ENCODE peak calls at places on chromosomes 13 and 19, in seven cellular contexts. J is fibroblast of pulmonary artery, M is transverse colon, C is IMR-90, W is hepatocyte, V is AG04450, Y is cardiac muscle cell. D is an unnamed sample.

GRCh38 chr13:86445584-86446140 is 646.4 kb upstream of the SLITRK6 start:
- DNase-seq in M (no peak), V (no peak), J (peak), C (no peak), Y (no peak), W (no peak), D (no peak)

GRCh38 chr19:11390933-11391680 is 7.0 kb upstream of the EPOR start:
- DNase-seq in W (no peak), J (no peak), Y (no peak), M (no peak), C (no peak), V (no peak), D (no peak)

GRCh38 chr13:113591750-113592149 is 7.2 kb downstream of the TFDP1 start:
- DNase-seq in W (no peak), C (no peak), Y (no peak), V (no peak), M (peak), J (no peak), D (no peak)

GRCh38 chr13:91347996-91348905 is 764 bp downstream of the MIR17HG start:
- DNase-seq in V (no peak), M (peak), W (peak), J (peak), C (no peak), Y (peak), D (peak)

GRCh38 chr13:75055296-75055695 is 426.7 kb downstream of the TBC1D4 start:
- DNase-seq in W (no peak), M (no peak), V (no peak), J (no peak), C (no peak), Y (no peak), D (no peak)

GRCh38 chr19:6564393-6564792 is 26.6 kb downstream of the CD70 start:
- DNase-seq in M (no peak), W (no peak), V (no peak), J (peak), Y (peak), C (no peak), D (no peak)

GRCh38 chr13:103406967-103407366 is 340.8 kb upstream of the SLC10A2 start:
- DNase-seq in Y (no peak), V (no peak), J (no peak), M (no peak), W (no peak), C (no peak), D (no peak)

GRCh38 chr19:35824150-35824549 is 11.5 kb upstream of the PRODH2 start:
- DNase-seq in V (no peak), C (no peak), W (no peak), Y (no peak), J (no peak), M (no peak), D (no peak)

GRCh38 chr13:79060216-79060615 is 345.8 kb downstream of the RBM26 start:
- DNase-seq in Y (no peak), M (no peak), W (no peak), C (no peak), J (no peak), V (no peak), D (no peak)

GRCh38 chr13:82654851-82655517 is 1227.3 kb downstream of the SLITRK1 start:
- DNase-seq in C (peak), M (peak), V (peak), J (peak), W (no peak), Y (peak), D (no peak)

GRCh38 chr13:50691682-50692263 is 151.7 kb downstream of the DLEU7 start:
- DNase-seq in V (no peak), J (no peak), M (no peak), Y (no peak), W (no peak), C (no peak), D (peak)

GRCh38 chr13:34833562-34834182 is 108.4 kb upstream of the NBEA start:
- DNase-seq in C (peak), M (no peak), J (peak), W (peak), Y (no peak), V (no peak), D (no peak)

GRCh38 chr13:90416519-90416918 is 931.0 kb upstream of the MIR17HG start:
- DNase-seq in V (no peak), C (peak), M (no peak), J (peak), W (no peak), Y (peak), D (no peak)

GRCh38 chr19:45834970-45835369 is 19.9 kb upstream of the RSPH6A start:
- DNase-seq in V (no peak), C (no peak), Y (no peak), M (no peak), W (no peak), J (no peak), D (no peak)

GRCh38 chr19:42069619-42070293 is at the start of gene GRIK5:
- DNase-seq in C (no peak), Y (no peak), J (no peak), V (no peak), M (no peak), W (peak), D (peak)
- H3K4me3 ChIP-seq in C (no peak), Y (peak), J (no peak), V (no peak), M (peak), W (no peak), D (no peak)

DNA sequence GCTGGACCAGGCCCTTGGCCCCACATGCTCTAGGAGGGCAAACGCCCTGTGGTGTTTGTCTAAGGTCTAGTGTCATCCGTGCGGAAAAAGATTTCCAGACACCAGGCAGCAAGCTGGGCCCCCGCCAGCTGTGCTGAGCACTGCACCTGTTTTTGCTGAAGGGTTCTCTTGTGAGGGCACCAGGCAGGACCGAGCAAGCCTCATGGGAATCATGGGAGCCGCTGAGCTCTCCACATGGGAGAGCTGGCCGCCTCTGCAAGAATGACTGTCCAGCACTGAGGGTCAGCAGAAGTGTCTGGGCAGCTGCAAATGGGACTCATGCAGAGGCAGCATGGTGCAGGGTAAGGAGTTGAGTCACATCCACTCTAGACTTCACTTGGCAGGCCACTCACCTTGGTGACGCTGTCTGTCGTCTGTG is 12.0 kb downstream of the B3GNT8 start:
- DNase-seq in W (no peak), V (no peak), M (no peak), C (no peak), Y (no peak), J (no peak), D (peak)
- TF ChIP-seq CTCF in W (no peak), V (no peak), M (no peak), C (no peak), Y (no peak), J (no peak), D (no peak)

GRCh38 chr19:55278391-55279135 is 1.3 kb downstream of the HSPBP1 start:
- DNase-seq in V (no peak), M (no peak), W (no peak), J (no peak), C (no peak), Y (no peak), D (no peak)
- H3K4me3 ChIP-seq in V (no peak), M (no peak), W (no peak), J (peak), C (no peak), Y (no peak), D (peak)

DNA sequence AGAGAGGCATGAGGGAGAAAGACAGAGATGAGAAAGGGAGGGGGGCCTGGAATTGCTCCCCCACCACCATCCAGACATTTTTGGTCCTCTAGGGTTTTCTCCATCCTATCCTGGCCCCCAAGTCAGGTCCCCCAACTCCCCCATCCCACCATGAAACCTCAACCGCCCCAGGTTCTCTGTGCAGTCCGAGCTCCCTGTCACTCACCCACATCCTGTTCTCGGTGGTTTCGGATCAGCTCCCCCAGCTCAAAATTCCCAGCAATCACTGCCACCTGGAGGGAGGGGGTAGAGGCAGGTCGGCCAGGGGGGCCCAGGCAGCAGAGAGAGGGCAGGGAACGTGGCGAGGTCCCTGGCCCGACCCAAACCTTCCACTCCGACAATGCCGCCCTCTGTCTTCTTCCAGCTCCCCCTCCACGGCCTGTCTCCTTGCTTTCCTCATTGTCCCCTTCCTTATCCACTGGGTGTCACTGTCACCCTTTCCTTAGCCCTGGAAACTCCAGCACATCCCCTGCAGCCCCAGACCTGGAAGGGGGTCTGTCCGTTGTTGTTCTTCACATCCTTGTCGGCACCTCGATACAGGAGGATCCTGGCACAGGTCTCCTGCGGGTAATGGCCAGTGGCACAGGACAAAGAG is 15.6 kb downstream of the SHANK1 start:
- DNase-seq in V (no peak), J (no peak), M (no peak), C (no peak), Y (peak), W (no peak), D (peak)
- TF ChIP-seq CTCF in V (no peak), J (peak), M (no peak), C (peak), Y (no peak), W (peak), D (peak)

DNA sequence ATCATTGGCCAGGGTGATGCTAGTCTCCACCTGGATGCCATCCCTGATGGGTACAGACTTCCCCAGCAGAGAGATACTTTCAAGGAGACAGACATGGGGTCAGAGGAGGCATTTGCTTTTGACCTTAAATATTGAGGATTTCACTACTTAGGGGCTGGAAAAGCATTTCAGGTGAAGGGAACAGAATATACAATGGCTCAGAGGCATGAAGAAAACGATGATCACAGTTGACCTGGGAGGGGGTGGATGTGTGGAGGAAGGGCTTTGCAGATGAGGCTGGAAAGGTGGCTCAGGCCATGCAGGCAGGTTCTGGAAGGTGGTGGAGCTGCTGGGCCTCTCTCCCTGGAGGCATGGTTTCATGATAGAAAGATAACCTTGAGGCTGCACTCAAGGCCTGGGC is 3.9 kb downstream of the MATK start:
- DNase-seq in Y (no peak), C (no peak), M (no peak), W (no peak), J (no peak), V (no peak), D (no peak)
- H3K4me3 ChIP-seq in Y (no peak), C (no peak), M (no peak), W (no peak), J (no peak), V (no peak), D (no peak)

DNA sequence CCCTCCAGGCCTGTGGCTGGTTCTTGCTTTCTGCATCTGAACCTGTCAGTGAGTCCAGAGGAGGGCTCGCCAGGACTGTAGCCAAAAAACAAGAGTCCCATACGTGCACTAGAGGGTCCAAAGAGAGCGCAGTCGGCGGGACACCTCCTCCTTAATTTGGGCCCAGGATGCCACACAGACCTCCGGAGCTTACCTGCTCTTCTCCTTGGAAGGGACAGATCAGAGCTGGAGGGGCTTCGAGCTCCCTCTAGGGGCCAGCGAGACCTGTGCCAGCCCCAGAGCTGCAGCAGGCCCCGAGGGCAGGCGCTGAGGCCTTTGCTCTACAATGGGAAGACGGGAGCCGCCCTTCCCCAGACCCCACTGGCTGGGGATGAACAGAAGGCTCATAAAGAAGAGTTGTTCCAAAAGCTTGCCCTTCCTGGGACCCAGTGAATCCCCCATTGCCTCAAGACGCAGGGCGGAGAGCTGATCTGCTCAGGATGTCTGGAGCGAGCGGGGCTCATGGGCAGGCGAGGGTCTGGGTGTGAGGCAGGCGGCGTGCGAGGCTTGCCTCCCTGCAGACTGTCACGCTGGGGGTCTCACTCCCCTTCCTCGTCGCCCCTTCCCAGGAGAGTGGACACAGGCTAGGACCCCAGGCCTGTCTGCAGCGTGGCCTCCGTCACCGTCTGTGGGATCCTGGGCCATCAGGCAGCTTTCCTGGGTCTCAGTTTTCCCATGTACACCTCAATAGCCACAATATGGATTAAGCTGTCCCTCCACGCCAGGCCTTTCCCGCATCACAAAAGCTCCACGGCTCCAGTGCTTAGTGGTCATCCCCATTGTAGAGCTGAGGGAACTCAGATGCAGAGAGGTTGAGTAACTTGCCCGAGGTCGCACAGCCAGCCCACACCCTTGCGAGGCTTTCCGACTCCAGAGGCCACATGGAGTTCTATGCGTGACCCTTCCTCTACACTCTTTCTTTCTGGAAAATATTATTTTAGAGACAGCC is 46.9 kb upstream of the VSTM2B start:
- DNase-seq in M (no peak), W (peak), V (no peak), J (no peak), C (no peak), Y (no peak), D (peak)
- TF ChIP-seq CTCF in M (no peak), W (peak), V (no peak), J (no peak), C (peak), Y (peak), D (peak)

GRCh38 chr13:38590230-38590629 is 96.6 kb upstream of the FREM2 start:
- DNase-seq in C (no peak), V (no peak), J (no peak), M (no peak), W (no peak), Y (no peak), D (no peak)
- H3K4me3 ChIP-seq in C (no peak), V (no peak), J (no peak), M (no peak), W (no peak), Y (no peak), D (no peak)

GRCh38 chr19:34336781-34337271 is 28.2 kb upstream of the GPI start:
- DNase-seq in W (peak), V (no peak), J (peak), C (peak), Y (peak), M (no peak), D (no peak)
- TF ChIP-seq CTCF in W (peak), V (peak), J (peak), C (peak), Y (peak), M (peak), D (peak)

GRCh38 chr19:17567940-17568339 is 12.5 kb downstream of the COLGALT1 start:
- DNase-seq in C (no peak), J (no peak), M (no peak), W (no peak), V (no peak), Y (no peak), D (no peak)
- H3K4me3 ChIP-seq in C (no peak), J (no peak), M (no peak), W (no peak), V (no peak), Y (no peak), D (no peak)

GRCh38 chr19:2022289-2022688 is 6.8 kb upstream of the BTBD2 start:
- DNase-seq in Y (no peak), V (no peak), C (no peak), J (no peak), M (no peak), W (no peak), D (no peak)

GRCh38 chr19:2032296-2032941 is 16.9 kb upstream of the BTBD2 start:
- DNase-seq in Y (peak), J (peak), W (peak), C (peak), V (no peak), M (peak), D (peak)

GRCh38 chr19:2021453-2022140 is 6.1 kb upstream of the BTBD2 start:
- DNase-seq in J (no peak), C (no peak), M (no peak), W (no peak), Y (no peak), V (no peak), D (no peak)

GRCh38 chr19:2026770-2027169 is 11.3 kb upstream of the BTBD2 start:
- DNase-seq in M (peak), Y (no peak), V (no peak), C (no peak), J (no peak), W (no peak), D (no peak)

DNA sequence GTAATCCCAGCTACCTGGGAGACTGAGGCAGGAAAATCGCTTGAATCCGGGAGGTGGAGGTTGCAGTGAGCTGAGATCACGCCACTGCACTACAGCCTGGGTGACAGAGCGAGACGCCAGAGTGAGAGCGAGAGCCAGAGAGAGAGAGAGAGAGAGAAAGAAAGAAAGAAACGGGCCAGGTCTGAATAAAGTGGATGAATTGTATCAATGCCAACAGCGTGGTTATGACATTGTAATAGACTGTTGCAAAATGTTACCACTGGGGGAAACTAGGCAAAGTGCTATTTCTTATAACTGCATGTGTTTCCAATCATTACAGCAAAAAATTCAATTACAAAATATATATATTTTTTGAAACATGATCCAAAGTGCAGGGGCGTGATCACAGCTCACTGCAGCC is 11.8 kb upstream of the BTBD2 start:
- DNase-seq in M (no peak), W (no peak), V (no peak), J (peak), C (peak), Y (peak), D (no peak)
- TF ChIP-seq CTCF in M (no peak), W (no peak), V (no peak), J (no peak), C (peak), Y (no peak), D (no peak)

D was measured in BE2C.